ENCODE peak calls at places on chromosomes 5 and 9, in four cellular contexts. I is CD8-positive, alpha-beta T cell; E is GM23338; H is pancreas. A is an unnamed sample. For H3K27me3, the result is how much of the 10 kb centered on the place peaks cover.

GRCh38 chr5:126780165-126780827 is 3.4 kb downstream of the LMNB1 start:
- DNase-seq in I (peak), H (no peak), E (peak), A (peak)

GRCh38 chr5:40678021-40678939 is 1.4 kb upstream of the PTGER4 start:
- DNase-seq in H (no peak), E (no peak), I (no peak), A (peak)

GRCh38 chr5:66958984-66959641 is 237.5 kb downstream of the CD180 start:
- DNase-seq in H (no peak), E (peak), I (no peak), A (no peak)

GRCh38 chr9:137085918-137086530 is 761 bp upstream of the MAN1B1 start:
- DNase-seq in H (peak), I (peak), E (peak), A (peak)

GRCh38 chr5:160231789-160232342 is 2.6 kb downstream of the FABP6 start:
- DNase-seq in E (no peak), H (no peak), I (no peak), A (no peak)

GRCh38 chr9:13324988-13325387 is 45.5 kb upstream of the MPDZ start:
- DNase-seq in I (no peak), E (no peak), H (no peak), A (no peak)

GRCh38 chr5:123209163-123210013 is 120.3 kb downstream of the PRDM6 start:
- DNase-seq in H (no peak), I (no peak), E (no peak), A (no peak)

GRCh38 chr5:1161832-1162229 is 39.6 kb upstream of the SLC6A19 start:
- DNase-seq in I (no peak), H (peak), E (no peak), A (no peak)

GRCh38 chr5:141709704-141710267 is 27.8 kb upstream of the ARAP3 start:
- DNase-seq in E (no peak), H (no peak), I (no peak), A (no peak)

GRCh38 chr5:59328801-59329296 is 564.7 kb downstream of the PDE4D start:
- DNase-seq in I (no peak), H (no peak), E (peak), A (no peak)

GRCh38 chr9:3827175-3827574 is 301.4 kb upstream of the RFX3 start:
- DNase-seq in H (no peak), I (no peak), E (no peak), A (no peak)

GRCh38 chr5:161165998-161166660 is 314.1 kb upstream of the ATP10B start:
- DNase-seq in I (no peak), E (peak), H (no peak), A (no peak)

GRCh38 chr9:77980622-77981021 is 51.0 kb downstream of the GNAQ start:
- DNase-seq in H (no peak), I (no peak), E (no peak), A (no peak)
- H3K27me3 ChIP-seq in H (under half), I (under half), E (under half), A (under half)

DNA sequence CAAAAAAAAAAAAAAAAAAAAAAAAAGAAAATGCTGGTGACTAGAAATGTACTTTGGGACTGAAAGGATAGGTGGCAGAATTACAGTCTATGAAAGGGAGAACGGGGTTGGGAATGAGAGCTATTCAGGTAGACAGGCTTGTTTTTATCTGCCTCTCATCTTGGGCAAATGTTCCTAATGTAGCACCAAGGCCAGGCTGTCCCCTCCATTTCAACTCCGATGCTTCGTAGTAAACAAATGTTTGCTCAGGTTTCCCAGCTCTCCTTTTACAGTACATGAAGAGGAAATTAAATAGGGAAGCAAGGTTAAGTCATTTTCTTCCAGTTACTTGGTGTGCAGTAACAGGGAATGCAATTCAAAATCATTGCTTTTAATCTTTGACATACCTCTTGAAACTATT is 4.4 kb upstream of the BASP1 start:
- DNase-seq in E (no peak), I (no peak), H (no peak), A (no peak)
- TF ChIP-seq CTCF in E (no peak), I (no peak), H (no peak), A (no peak)

DNA sequence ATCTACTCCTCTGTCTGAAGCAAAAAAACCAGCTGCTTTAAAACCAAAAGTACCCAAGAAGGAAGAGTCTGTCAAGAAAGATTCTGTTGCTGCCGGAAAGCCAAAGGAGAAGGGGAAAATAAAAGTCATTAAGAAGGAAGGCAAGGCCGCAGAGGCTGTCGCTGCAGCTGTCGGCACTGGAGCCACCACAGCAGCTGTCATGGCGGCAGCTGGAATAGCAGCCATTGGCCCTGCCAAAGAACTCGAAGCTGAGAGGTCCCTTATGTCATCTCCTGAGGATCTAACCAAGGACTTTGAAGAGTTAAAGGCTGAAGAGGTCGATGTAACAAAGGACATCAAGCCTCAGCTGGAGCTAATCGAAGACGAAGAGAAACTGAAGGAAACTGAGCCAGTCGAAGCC is 88.3 kb downstream of the MAP1B start:
- DNase-seq in E (no peak), H (no peak), I (no peak), A (no peak)
- H3K27me3 ChIP-seq in E (under half), H (under half), I (under half), A (half or more)

DNA sequence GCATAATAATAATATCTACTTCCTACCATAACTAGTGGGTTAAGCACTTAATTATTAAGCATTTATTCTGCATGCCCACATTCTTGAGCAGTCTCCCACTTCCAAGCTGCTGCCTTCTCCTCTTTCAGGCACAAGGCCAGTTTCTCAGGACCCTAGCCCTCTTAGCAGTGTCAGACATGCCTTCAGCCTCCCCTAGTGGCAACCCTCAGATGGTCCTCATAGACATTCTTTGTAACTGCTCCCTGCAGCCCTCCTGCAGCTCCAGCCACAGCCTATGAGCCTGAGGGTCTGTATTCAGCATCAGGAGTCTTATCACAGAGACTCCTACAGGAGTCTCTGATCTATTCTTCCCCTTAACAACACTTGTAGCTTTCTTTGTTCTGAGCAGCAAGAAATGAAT is 3.8 kb downstream of the IL9 start:
- DNase-seq in I (no peak), H (no peak), E (peak), A (no peak)
- TF ChIP-seq CTCF in I (no peak), H (no peak), E (peak), A (peak)

DNA sequence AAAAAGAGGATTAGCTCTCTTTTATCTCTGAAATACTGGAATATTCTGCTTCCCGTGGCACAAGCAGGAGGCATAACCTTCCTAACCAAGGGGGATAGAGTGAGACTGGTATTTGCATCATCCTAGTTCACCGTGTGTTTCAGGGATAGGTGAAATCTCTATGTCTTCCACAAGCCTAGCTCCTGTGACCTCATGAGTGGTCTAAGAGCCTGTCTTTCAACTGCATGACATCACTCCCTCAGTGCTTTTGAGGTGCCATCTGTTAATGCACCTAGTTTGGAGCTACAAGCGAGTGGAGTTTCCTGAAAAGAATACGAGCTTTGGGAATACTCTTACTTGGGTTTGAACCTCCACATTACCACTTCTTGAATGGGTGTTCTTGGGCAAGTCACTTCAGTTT is 181.8 kb downstream of the PAPPA start:
- DNase-seq in E (no peak), H (no peak), I (no peak), A (no peak)
- H3K27me3 ChIP-seq in E (half or more), H (under half), I (under half), A (under half)

GRCh38 chr9:6669881-6670280 is 24.4 kb upstream of the GLDC start:
- DNase-seq in H (no peak), E (no peak), I (no peak), A (no peak)

GRCh38 chr9:6664204-6664683 is 18.7 kb upstream of the GLDC start:
- DNase-seq in H (no peak), E (no peak), I (no peak), A (no peak)

GRCh38 chr9:6667080-6667479 is 21.6 kb upstream of the GLDC start:
- DNase-seq in H (no peak), I (no peak), E (no peak), A (no peak)

GRCh38 chr9:6671416-6671815 is 25.9 kb upstream of the GLDC start:
- DNase-seq in H (no peak), E (no peak), I (no peak), A (no peak)

GRCh38 chr9:6667633-6668280 is 22.2 kb upstream of the GLDC start:
- DNase-seq in E (peak), H (no peak), I (no peak), A (peak)
- TF ChIP-seq CTCF in E (peak), H (peak), I (peak), A (peak)

GRCh38 chr9:95573463-95573862 is 56.7 kb upstream of the PTCH1 start:
- DNase-seq in E (no peak), H (no peak), I (no peak), A (no peak)

GRCh38 chr9:95574176-95574575 is 57.4 kb upstream of the PTCH1 start:
- DNase-seq in E (no peak), H (no peak), I (no peak), A (no peak)

GRCh38 chr9:95570150-95570549 is 53.4 kb upstream of the PTCH1 start:
- DNase-seq in I (no peak), E (peak), H (no peak), A (no peak)

GRCh38 chr9:95572370-95573151 is 55.8 kb upstream of the PTCH1 start:
- DNase-seq in I (no peak), H (no peak), E (no peak), A (no peak)

DNA sequence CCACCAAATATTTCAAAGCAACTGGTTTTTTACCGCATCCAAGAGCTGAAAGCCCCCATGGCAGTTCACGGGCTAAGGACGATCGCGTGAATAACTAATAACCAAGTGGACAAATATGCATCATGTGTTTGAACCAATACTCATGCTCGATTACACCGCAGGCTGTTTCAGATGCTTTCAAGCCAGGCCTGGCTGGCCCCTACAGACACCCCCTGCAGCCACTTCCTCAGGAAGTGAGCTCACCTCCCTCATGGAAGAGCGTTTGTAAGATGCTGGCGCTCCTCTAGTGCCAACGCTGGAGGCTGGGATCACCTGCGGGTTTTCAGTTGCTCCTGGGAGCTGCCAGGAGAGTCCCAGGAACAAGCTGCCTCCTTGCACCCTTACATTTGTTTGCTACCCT is 53.9 kb upstream of the PTCH1 start:
- DNase-seq in E (peak), I (no peak), H (no peak), A (no peak)
- H3K27me3 ChIP-seq in E (under half), I (under half), H (under half), A (under half)

GRCh38 chr5:76402251-76402879 is 720 bp upstream of the IQGAP2 start:
- DNase-seq in E (peak), H (peak), I (peak), A (peak)

GRCh38 chr5:76404694-76405306 is 1.7 kb downstream of the IQGAP2 start:
- DNase-seq in H (no peak), E (no peak), I (no peak), A (peak)

GRCh38 chr5:76402880-76403712 is at the start of gene IQGAP2:
- DNase-seq in E (peak), H (peak), I (peak), A (peak)

GRCh38 chr5:76403713-76403962 is 553 bp downstream of the IQGAP2 start:
- DNase-seq in H (no peak), E (no peak), I (no peak), A (no peak)

DNA sequence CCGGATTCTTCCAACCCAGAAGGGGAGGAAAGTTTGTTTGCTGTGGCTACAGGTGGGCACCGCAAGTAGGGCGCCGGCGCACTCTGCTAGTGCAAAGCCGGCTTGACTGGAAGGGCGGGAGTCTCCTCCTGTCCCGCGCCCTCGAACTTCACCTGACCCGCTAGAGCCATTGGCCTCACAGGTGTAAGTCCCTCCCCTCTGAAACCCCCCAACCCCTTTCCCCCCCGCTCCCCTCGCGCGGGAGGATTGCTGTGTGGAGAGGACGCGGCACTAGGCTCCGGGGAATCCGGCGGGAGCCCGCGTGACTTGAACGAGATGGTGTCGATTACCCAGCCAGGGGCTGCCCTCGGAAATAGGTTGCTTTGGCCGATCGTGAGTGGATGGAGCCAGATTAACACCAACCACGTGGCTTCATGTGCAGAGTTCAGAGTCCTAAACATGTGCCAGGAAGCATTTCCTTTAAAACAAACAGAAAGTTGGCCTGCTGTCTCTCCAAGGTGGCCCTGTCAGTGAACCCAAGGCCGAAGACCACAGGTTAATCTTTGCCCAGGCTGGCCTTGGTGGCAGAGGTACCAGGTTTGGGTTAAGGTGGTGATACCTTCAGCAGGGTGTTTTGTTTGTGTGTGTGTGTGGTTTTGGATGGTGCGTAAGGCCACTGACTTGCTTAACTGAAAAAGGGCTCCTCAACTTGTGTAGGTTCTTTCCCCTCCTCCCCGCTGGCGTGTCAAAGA is 1.0 kb downstream of the IQGAP2 start:
- DNase-seq in I (peak), E (peak), H (peak), A (peak)
- TF ChIP-seq CTCF in I (no peak), E (no peak), H (no peak), A (no peak)

A was measured in MM.1S.